ENCODE peak calls at places on chromosomes 1 and 21, in six cellular contexts. R is AG20443; B is dorsolateral prefrontal cortex; A is RKO; Z is breast epithelium; M is stimulated activated naive B cell treated with anti-CD40 and anti-IgM and Interleukin-4, amounts not matched to agents 10 μg/mL and 1 μg/mL and 100 μg/mL, for 72 hours. F is an unnamed sample.

GRCh38 chr1:12314328-12314903 is 84.6 kb downstream of the VPS13D start:
- DNase-seq in R (peak; percentile 38), B (no peak), A (peak; percentile 61), Z (no peak), M (no peak), F (no peak)

GRCh38 chr1:92960395-92961130 is 699 bp downstream of the DIPK1A start:
- DNase-seq in R (peak; percentile 84), B (peak; percentile 76), A (peak; percentile 88), Z (no peak), M (peak; percentile 63), F (peak; percentile 89)

GRCh38 chr1:215544566-215544965 is 22.5 kb upstream of the KCTD3 start:
- DNase-seq in R (no peak), B (no peak), A (no peak), Z (no peak), M (no peak), F (no peak)

GRCh38 chr1:65309317-65310077 is at the start of gene DNAJC6:
- DNase-seq in R (peak; percentile 94), B (peak; percentile 70), A (peak; percentile 72), Z (peak; percentile 59), M (peak; percentile 13), F (no peak)

GRCh38 chr1:26580116-26580515 is 50.6 kb downstream of the RPS6KA1 start:
- DNase-seq in R (no peak), B (no peak), A (no peak), Z (no peak), M (no peak), F (no peak)

GRCh38 chr1:41673806-41674205 is 189.3 kb upstream of the EDN2 start:
- DNase-seq in R (no peak), B (no peak), A (no peak), Z (peak; percentile 50), M (peak; percentile 64), F (no peak)

GRCh38 chr1:153567621-153568366 is 2.1 kb upstream of the S100A2 start:
- DNase-seq in R (no peak), B (no peak), A (peak; percentile 95), Z (no peak), M (no peak), F (no peak)

GRCh38 chr1:184101571-184101970 is 50.0 kb downstream of the TSEN15 start:
- DNase-seq in R (no peak), B (peak; percentile 4), A (no peak), Z (no peak), M (no peak), F (no peak)

GRCh38 chr1:178258521-178258920 is 164.6 kb downstream of the RASAL2 start:
- DNase-seq in R (no peak), B (no peak), A (no peak), Z (no peak), M (no peak), F (no peak)

GRCh38 chr1:227635596-227635995 is 72.2 kb downstream of the ZNF678 start:
- DNase-seq in R (no peak), B (no peak), A (no peak), Z (no peak), M (no peak), F (no peak)

GRCh38 chr1:94871031-94871430 is 50.9 kb downstream of the SLC44A3 start:
- DNase-seq in R (no peak), B (no peak), A (no peak), Z (no peak), M (no peak), F (no peak)

GRCh38 chr21:43884861-43885370 is 19.9 kb downstream of the AGPAT3 start:
- DNase-seq in R (no peak), B (no peak), A (no peak), Z (no peak), M (no peak), F (no peak)

GRCh38 chr1:68165665-68166064 is 66.7 kb downstream of the WLS start:
- DNase-seq in R (no peak), B (no peak), A (no peak), Z (no peak), M (no peak), F (no peak)

GRCh38 chr1:5239911-5240310 is 585.5 kb downstream of the AJAP1 start:
- DNase-seq in R (no peak), B (no peak), A (no peak), Z (no peak), M (no peak), F (no peak)

GRCh38 chr1:63405021-63405420 is 37.6 kb downstream of the ALG6 start:
- DNase-seq in R (no peak), B (no peak), A (no peak), Z (no peak), M (no peak), F (no peak)

GRCh38 chr1:30088594-30089556 is 634.5 kb downstream of the MATN1 start:
- DNase-seq in R (no peak), B (no peak), A (no peak), Z (no peak), M (no peak), F (no peak)

GRCh38 chr1:14525262-14525661 is 73.2 kb upstream of the KAZN start:
- DNase-seq in R (no peak), B (no peak), A (no peak), Z (no peak), M (no peak), F (no peak)

GRCh38 chr1:64861611-64862010 is 104.7 kb downstream of the JAK1 start:
- DNase-seq in R (peak; percentile 44), B (no peak), A (no peak), Z (no peak), M (no peak), F (no peak)

F was measured in amygdala.